ENCODE peak calls at places on chromosome 22, in six cellular contexts. J is A673, V is psoas muscle, X is tibial nerve, G is neuronal stem cell, S is K562. D is an unnamed sample.

GRCh38 chr22:20571531-20572007 is 64.2 kb downstream of the MED15 start:
- DNase-seq in J (peak; percentile 72), V (peak; percentile 64), X (no peak), G (peak; percentile 38), S (peak; percentile 96), D (peak; percentile 29)

GRCh38 chr22:42641801-42642413 is 1.5 kb upstream of the ATP5MGL start:
- DNase-seq in J (no peak), V (no peak), X (no peak), G (no peak), S (no peak), D (no peak)

GRCh38 chr22:29109853-29110252 is 37.0 kb downstream of the KREMEN1 start:
- DNase-seq in J (no peak), V (no peak), X (no peak), G (no peak), S (peak; percentile 46), D (peak; percentile 63)

GRCh38 chr22:25689631-25690030 is 52.4 kb upstream of the MYO18B start:
- DNase-seq in J (no peak), V (no peak), X (no peak), G (no peak), S (no peak), D (no peak)

GRCh38 chr22:43168416-43169309 is 17.3 kb downstream of the TSPO start:
- DNase-seq in J (no peak), V (no peak), X (no peak), G (no peak), S (no peak), D (no peak)

GRCh38 chr22:22960307-22960706 is 72.7 kb downstream of the IGLL5 start:
- DNase-seq in J (no peak), V (no peak), X (no peak), G (no peak), S (no peak), D (peak; percentile 15)

GRCh38 chr22:32327066-32327465 is 30.6 kb upstream of the RFPL3 start:
- DNase-seq in J (no peak), V (no peak), X (no peak), G (no peak), S (no peak), D (no peak)

GRCh38 chr22:19503367-19503766 is 20.8 kb downstream of the CLDN5 start:
- DNase-seq in J (no peak), V (no peak), X (no peak), G (no peak), S (no peak), D (no peak)

GRCh38 chr22:22855617-22856308 is 31.9 kb upstream of the IGLL5 start:
- DNase-seq in J (peak; percentile 45), V (no peak), X (no peak), G (no peak), S (peak; percentile 96), D (peak; percentile 8)

GRCh38 chr22:44024288-44024908 is at the start of gene PARVB:
- DNase-seq in J (peak; percentile 13), V (peak; percentile 47), X (no peak), G (no peak), S (peak; percentile 23), D (no peak)

GRCh38 chr22:40009953-40010751 is 15.4 kb downstream of the FAM83F start:
- DNase-seq in J (no peak), V (no peak), X (no peak), G (no peak), S (no peak), D (no peak)

GRCh38 chr22:41525450-41526225 is 18.6 kb downstream of the POLR3H start:
- DNase-seq in J (no peak), V (no peak), X (no peak), G (no peak), S (no peak), D (no peak)

GRCh38 chr22:41528938-41529561 is 15.2 kb downstream of the POLR3H start:
- DNase-seq in J (no peak), V (no peak), X (no peak), G (no peak), S (no peak), D (no peak)

GRCh38 chr22:29639096-29639495 is 35.7 kb downstream of the NF2 start:
- DNase-seq in J (no peak), V (no peak), X (no peak), G (no peak), S (no peak), D (no peak)

GRCh38 chr22:30250713-30251267 is 4.2 kb upstream of the LIF start:
- DNase-seq in J (no peak), V (no peak), X (no peak), G (no peak), S (no peak), D (no peak)

GRCh38 chr22:29004647-29005371 is 56.8 kb downstream of the C22orf31 start:
- DNase-seq in J (no peak), V (peak; percentile 31), X (no peak), G (peak; percentile 88), S (no peak), D (peak; percentile 59)

GRCh38 chr22:48828688-48829087 is 999.0 kb downstream of the BRD1 start:
- DNase-seq in J (no peak), V (no peak), X (no peak), G (no peak), S (no peak), D (no peak)

GRCh38 chr22:48829908-48830307 is 997.8 kb downstream of the BRD1 start:
- DNase-seq in J (no peak), V (no peak), X (no peak), G (no peak), S (no peak), D (no peak)

GRCh38 chr22:48827228-48827810 is 1000.4 kb downstream of the BRD1 start:
- DNase-seq in J (peak; percentile 29), V (no peak), X (no peak), G (no peak), S (no peak), D (no peak)

GRCh38 chr22:48826546-48826945 is 1001.1 kb downstream of the BRD1 start:
- DNase-seq in J (no peak), V (no peak), X (no peak), G (no peak), S (no peak), D (no peak)

DNA sequence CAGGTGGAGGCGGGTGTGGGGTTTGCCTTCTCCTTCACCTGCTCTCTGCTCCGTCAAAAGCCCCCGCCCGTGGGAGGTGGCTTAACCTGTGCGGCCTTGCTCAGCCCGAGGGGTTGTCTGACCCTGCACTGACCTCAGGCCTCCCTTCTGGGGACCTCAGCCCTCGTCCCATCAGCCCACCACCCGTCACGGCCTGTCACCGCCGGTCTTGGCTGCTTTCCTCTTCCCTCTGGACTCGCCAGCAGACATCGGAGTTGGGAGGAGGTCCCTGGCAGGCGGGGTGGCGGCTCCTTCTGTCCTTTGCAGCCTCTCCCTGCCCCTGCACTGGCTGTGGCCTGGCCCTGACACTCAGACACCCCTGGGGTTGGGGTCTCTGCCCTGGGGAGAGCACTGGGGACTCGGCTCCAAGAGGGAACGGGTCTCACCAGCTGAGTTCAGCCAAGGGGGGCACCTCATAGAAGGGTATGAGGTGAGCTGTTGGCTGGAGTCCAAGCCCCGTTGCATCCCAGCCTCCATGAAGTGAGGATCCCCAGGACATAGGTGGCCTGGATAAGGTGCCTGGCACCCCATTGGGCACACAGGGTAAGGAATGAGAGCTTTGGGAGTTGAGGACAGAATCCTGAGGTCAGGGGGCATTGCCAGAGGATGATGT is 999.6 kb downstream of the BRD1 start:
- DNase-seq in J (no peak), V (no peak), X (no peak), G (no peak), S (no peak), D (no peak)
- H3K9me3 ChIP-seq in J (no peaks in the 10 kb centered on the region), V (peaks cover 6% of the 10 kb centered on the region), X (peaks cover 32% of the 10 kb centered on the region), G (peaks cover 3% of the 10 kb centered on the region), S (no peaks in the 10 kb centered on the region), D (no peaks in the 10 kb centered on the region)

GRCh38 chr22:49725516-49725915 is 102.2 kb downstream of the BRD1 start:
- DNase-seq in J (no peak), V (no peak), X (no peak), G (no peak), S (no peak), D (no peak)

GRCh38 chr22:49724030-49724892 is 103.4 kb downstream of the BRD1 start:
- DNase-seq in J (peak; percentile 54), V (no peak), X (no peak), G (no peak), S (no peak), D (no peak)

GRCh38 chr22:49723478-49724029 is 104.1 kb downstream of the BRD1 start:
- DNase-seq in J (no peak), V (no peak), X (no peak), G (no peak), S (no peak), D (no peak)

GRCh38 chr22:49726022-49726681 is 101.5 kb downstream of the BRD1 start:
- DNase-seq in J (no peak), V (no peak), X (no peak), G (no peak), S (no peak), D (no peak)

GRCh38 chr22:49724893-49725489 is 102.7 kb downstream of the BRD1 start:
- DNase-seq in J (peak; percentile 77), V (peak; percentile 52), X (peak; percentile 43), G (peak; percentile 67), S (peak; percentile 84), D (peak; percentile 32)
- H3K4me3 ChIP-seq in J (peak overlapping the region; percentile 55), V (peak overlapping the region; percentile 53), X (peak overlapping the region; percentile 32), G (no peak overlapping the region), S (no peak overlapping the region), D (no peak overlapping the region)

DNA sequence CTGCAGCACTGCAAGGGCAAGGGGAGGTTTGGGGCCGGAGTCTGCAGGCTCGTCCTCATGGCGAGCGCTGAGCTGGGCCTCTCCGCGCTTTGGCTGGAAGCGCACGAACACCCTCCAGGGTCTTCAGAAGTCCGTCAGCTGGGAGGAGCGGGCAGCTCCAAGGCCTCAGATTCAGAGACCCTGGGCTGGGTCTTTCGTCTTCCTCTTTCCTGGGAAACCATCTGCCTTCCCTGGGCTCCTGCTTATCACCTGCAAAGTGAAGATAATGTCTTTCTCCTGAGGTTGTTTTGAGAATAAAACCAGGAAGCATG is 525.6 kb downstream of the BRD1 start:
- DNase-seq in J (no peak), V (no peak), X (no peak), G (no peak), S (no peak), D (no peak)
- H3K9me3 ChIP-seq in J (no peaks in the 10 kb centered on the region), V (no peaks in the 10 kb centered on the region), X (no peaks in the 10 kb centered on the region), G (peaks cover 3% of the 10 kb centered on the region), S (no peaks in the 10 kb centered on the region), D (no peaks in the 10 kb centered on the region)

GRCh38 chr22:46081036-46081830 is 69.1 kb upstream of the PPARA start:
- DNase-seq in J (peak; percentile 46), V (peak; percentile 32), X (no peak), G (no peak), S (no peak), D (no peak)

GRCh38 chr22:46081831-46082210 is 68.5 kb upstream of the PPARA start:
- DNase-seq in J (peak; percentile 67), V (peak; percentile 27), X (no peak), G (no peak), S (no peak), D (no peak)

GRCh38 chr22:46083383-46084350 is 66.7 kb upstream of the PPARA start:
- DNase-seq in J (no peak), V (peak; percentile 18), X (no peak), G (no peak), S (no peak), D (peak; percentile 53)

GRCh38 chr22:46084376-46084775 is 66.0 kb upstream of the PPARA start:
- DNase-seq in J (no peak), V (no peak), X (no peak), G (no peak), S (no peak), D (no peak)

DNA sequence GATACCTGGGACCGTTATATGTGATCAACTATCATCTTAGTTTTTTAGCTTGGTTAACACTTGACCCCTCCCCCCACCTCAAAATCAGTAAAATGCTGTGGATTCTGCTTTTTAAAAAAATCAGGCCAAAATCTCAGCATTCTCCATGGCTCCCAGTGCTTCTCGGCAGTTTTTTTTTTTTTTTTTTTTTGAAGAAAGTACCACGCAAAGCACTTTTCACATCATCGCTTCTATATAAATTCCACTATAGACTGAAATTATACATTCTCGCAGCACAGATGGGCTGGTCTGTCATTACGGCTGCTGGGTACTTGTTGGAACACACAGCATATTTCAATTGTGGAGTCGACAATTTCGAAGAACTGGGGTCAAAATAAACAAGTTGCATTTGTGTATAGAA is 67.7 kb upstream of the PPARA start:
- DNase-seq in J (no peak), V (no peak), X (no peak), G (no peak), S (no peak), D (no peak)
- H3K4me3 ChIP-seq in J (peak overlapping the region; percentile 85), V (peak overlapping the region; percentile 95), X (peak overlapping the region; percentile 95), G (no peak overlapping the region), S (no peak overlapping the region), D (no peak overlapping the region)

D was measured in small intestine.